ENCODE peak calls at places on chromosomes 13 and 19, in four cellular contexts. N is upper lobe of right lung, U is neuronal stem cell, F is A549. I is an unnamed sample. For H3K4me1, the result is how much of the 10 kb centered on the place peaks cover.

GRCh38 chr19:18254546-18255500 is 19.4 kb downstream of the IQCN start:
- DNase-seq in N (no peak), U (no peak), F (no peak), I (no peak)

GRCh38 chr19:7506385-7507328 is 9.2 kb upstream of the ZNF358 start:
- DNase-seq in N (peak), U (peak), F (peak), I (peak)

GRCh38 chr19:36526581-36526980 is 1.5 kb downstream of the ZNF260 start:
- DNase-seq in N (no peak), U (no peak), F (no peak), I (no peak)

GRCh38 chr13:34179481-34179880 is 361.5 kb downstream of the RFC3 start:
- DNase-seq in N (no peak), U (no peak), F (no peak), I (no peak)

GRCh38 chr13:26663801-26664200 is 96.8 kb downstream of the GPR12 start:
- DNase-seq in N (no peak), U (no peak), F (no peak), I (no peak)

GRCh38 chr13:51179432-51179971 is 42.7 kb upstream of the FAM124A start:
- DNase-seq in N (no peak), U (no peak), F (no peak), I (no peak)

GRCh38 chr13:88565566-88565965 is 894.4 kb downstream of the SLITRK5 start:
- DNase-seq in N (no peak), U (no peak), F (no peak), I (no peak)

GRCh38 chr19:18424122-18424889 is 5.1 kb downstream of the SSBP4 start:
- DNase-seq in N (no peak), U (no peak), F (no peak), I (no peak)

GRCh38 chr13:43195551-43195950 is 172.2 kb downstream of the DNAJC15 start:
- DNase-seq in N (no peak), U (no peak), F (no peak), I (no peak)

GRCh38 chr13:86569974-86570373 is 770.8 kb upstream of the SLITRK6 start:
- DNase-seq in N (no peak), U (no peak), F (no peak), I (no peak)

GRCh38 chr13:87999791-88000190 is 328.6 kb downstream of the SLITRK5 start:
- DNase-seq in N (no peak), U (no peak), F (no peak), I (no peak)

GRCh38 chr19:38744298-38744681 is at the start of gene CAPN12:
- DNase-seq in N (no peak), U (no peak), F (no peak), I (no peak)

GRCh38 chr13:26025196-26025595 is 26.6 kb downstream of the SHISA2 start:
- DNase-seq in N (no peak), U (no peak), F (no peak), I (no peak)

GRCh38 chr19:17680235-17680722 is 7.9 kb downstream of the UNC13A start:
- DNase-seq in N (peak), U (no peak), F (peak), I (peak)

GRCh38 chr19:48975947-48976847 is 11.1 kb downstream of the FTL start:
- DNase-seq in N (no peak), U (no peak), F (no peak), I (no peak)

GRCh38 chr13:27007166-27007565 is 164.4 kb downstream of the USP12 start:
- DNase-seq in N (no peak), U (no peak), F (no peak), I (no peak)

GRCh38 chr13:67148219-67148583 is 81.9 kb downstream of the PCDH9 start:
- DNase-seq in N (no peak), U (no peak), F (no peak), I (no peak)

GRCh38 chr13:102569488-102569887 is 27.3 kb upstream of the TPP2 start:
- DNase-seq in N (no peak), U (no peak), F (no peak), I (no peak)

GRCh38 chr13:51814825-51815650 is 11.1 kb upstream of the DHRS12 start:
- DNase-seq in N (no peak), U (peak), F (peak), I (no peak)

GRCh38 chr19:6064703-6065073 is 45.6 kb downstream of the RFX2 start:
- DNase-seq in N (no peak), U (no peak), F (no peak), I (no peak)
- H3K4me1 ChIP-seq in N (half or more), U (under half), F (half or more), I (half or more)

DNA sequence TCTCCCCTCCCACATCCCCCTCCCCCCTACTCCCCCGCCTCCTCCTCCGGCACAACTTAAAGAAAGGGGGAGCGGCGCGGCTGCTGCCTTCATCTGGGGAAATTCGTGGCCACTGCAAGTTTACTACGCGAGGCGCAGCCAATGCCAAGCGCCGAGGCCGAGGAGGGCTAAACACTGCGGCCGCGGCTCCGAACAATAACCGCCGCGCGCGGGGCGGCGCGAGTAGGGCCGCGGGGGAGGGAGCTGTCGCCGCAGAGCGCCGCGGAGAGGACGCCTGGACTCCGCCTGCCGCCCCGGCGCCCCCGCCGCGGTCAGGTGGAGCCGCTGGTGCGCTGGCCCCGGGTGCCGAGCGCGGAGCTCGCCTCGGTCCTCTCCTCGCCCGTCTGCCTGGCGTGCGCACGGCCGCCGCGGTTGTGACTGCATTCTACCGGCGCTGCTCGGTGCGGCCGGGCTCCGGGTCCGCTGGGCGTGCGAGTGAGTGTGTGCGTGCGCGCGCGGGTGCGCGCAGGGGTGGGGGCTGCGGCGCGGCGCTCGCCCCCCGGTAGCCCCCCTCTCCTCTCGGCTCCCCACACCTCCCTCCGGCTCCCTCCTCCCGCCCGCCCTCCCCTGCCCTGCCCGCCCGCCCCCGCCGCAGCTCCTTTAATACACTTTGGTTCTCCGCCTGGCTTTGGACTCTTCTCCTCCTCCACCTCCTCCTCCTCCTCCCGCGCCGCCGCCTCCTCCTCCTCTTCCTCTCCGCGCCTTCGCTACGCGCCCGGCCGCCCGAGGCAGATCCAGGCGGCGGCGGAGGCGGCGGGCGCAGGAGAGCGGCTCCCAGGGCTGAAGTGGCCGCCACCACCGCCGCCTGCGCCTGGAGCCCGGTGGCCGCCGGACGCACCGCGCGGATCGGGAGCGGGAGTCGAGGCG is at the start of gene ZIC2:
- DNase-seq in N (no peak), U (peak), F (peak), I (no peak)
- H3K4me1 ChIP-seq in N (under half), U (under half), F (under half), I (under half)

GRCh38 chr19:41323430-41324125 is 13.6 kb downstream of the CCDC97 start:
- DNase-seq in N (no peak), U (no peak), F (peak), I (peak)

GRCh38 chr19:41323023-41323422 is 13.1 kb downstream of the CCDC97 start:
- DNase-seq in N (no peak), U (no peak), F (no peak), I (no peak)

GRCh38 chr19:41321600-41322270 is 11.8 kb downstream of the CCDC97 start:
- DNase-seq in N (no peak), U (peak), F (peak), I (no peak)

GRCh38 chr19:41321204-41321599 is 11.2 kb downstream of the CCDC97 start:
- DNase-seq in N (no peak), U (no peak), F (no peak), I (no peak)

DNA sequence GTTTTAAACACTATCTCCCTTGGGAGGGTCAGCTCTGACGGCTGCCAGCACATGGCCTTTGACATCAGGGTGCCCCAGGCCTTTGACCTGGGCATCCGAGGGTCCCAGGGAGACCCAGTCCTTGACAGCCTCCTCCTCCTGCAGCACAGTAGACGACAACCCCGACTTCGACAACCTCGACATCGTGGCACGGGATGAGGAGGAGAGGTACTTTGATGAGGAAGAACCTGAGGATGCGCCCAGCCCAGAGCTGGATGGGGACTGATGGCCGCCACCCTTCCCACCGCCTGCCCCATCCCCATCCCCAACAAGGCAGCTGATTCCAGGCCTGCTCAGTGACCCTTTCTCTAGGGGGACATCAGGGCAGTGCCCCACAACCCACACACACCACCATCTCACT is 12.5 kb downstream of the CCDC97 start:
- DNase-seq in N (no peak), U (no peak), F (no peak), I (no peak)
- H3K4me1 ChIP-seq in N (half or more), U (under half), F (half or more), I (under half)

GRCh38 chr19:35352177-35352447 is 4.4 kb downstream of the FFAR1 start:
- DNase-seq in N (no peak), U (no peak), F (no peak), I (no peak)

GRCh38 chr19:35352448-35353304 is 5.0 kb downstream of the FFAR1 start:
- DNase-seq in N (peak), U (peak), F (peak), I (peak)

GRCh38 chr19:35350591-35350990 is 2.9 kb downstream of the FFAR1 start:
- DNase-seq in N (peak), U (no peak), F (no peak), I (peak)

GRCh38 chr19:35349614-35350521 is 2.2 kb downstream of the FFAR1 start:
- DNase-seq in N (peak), U (no peak), F (no peak), I (peak)

DNA sequence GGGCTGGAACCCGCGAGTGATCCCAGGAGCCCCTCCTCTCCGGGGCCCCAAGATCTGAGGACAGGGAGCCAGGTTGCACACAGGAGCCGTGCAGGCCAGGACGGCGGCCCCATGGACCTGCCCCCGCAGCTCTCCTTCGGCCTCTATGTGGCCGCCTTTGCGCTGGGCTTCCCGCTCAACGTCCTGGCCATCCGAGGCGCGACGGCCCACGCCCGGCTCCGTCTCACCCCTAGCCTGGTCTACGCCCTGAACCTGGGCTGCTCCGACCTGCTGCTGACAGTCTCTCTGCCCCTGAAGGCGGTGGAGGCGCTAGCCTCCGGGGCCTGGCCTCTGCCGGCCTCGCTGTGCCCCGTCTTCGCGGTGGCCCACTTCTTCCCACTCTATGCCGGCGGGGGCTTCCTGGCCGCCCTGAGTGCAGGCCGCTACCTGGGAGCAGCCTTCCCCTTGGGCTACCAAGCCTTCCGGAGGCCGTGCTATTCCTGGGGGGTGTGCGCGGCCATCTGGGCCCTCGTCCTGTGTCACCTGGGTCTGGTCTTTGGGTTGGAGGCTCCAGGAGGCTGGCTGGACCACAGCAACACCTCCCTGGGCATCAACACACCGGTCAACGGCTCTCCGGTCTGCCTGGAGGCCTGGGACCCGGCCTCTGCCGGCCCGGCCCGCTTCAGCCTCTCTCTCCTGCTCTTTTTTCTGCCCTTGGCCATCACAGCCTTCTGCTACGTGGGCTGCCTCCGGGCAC is 3.9 kb downstream of the FFAR1 start:
- DNase-seq in N (peak), U (no peak), F (no peak), I (no peak)
- H3K4me1 ChIP-seq in N (under half), U (under half), F (under half), I (under half)

DNA sequence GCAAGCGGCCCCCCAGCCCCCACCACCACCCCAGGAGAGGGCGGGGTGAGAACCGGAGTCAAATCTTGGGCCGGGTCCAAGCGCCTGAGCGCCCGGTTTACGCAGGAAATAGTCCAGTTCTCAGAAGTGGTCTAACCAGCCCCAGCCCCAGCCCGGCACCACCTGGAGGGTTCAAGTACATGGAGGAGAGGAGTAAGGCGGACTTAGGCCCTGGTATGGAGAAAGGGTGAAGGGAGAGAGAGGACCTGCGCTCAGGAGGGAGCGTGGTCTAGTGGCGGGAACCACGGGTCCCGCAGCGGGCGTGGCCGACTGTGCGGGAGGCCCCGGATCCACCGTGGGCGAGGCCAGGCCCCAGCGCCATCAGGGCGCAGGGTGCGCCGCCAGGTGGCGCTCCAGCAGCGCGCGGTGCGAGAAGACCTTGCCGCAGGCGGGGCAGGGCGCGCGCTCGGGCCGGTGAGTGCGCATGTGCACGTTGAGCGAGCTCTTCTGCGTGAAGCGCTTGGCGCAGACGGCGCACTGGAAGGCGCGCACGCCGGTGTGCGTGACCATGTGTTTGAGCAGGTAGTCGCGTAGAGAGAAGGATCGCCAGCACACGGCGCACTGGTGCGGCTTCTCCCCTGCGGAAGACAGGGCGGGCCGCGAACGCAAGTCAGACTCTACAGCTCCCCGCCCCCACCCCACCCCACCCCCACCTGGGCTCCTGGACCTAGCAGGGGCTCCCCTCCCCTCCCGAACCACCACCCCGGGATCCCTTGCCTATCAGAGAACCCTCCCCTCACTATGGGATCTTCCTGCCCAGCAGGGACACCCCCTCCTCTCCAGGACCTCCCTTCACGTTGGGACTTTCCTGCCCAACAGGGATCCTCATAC is 2.1 kb upstream of the SLC27A5 start:
- DNase-seq in N (peak), U (peak), F (peak), I (peak)
- H3K4me1 ChIP-seq in N (under half), U (under half), F (under half), I (half or more)

GRCh38 chr13:39039033-39039432 is 777 bp downstream of the NHLRC3 start:
- DNase-seq in N (no peak), U (no peak), F (no peak), I (no peak)
- H3K4me1 ChIP-seq in N (under half), U (under half), F (under half), I (under half)

DNA sequence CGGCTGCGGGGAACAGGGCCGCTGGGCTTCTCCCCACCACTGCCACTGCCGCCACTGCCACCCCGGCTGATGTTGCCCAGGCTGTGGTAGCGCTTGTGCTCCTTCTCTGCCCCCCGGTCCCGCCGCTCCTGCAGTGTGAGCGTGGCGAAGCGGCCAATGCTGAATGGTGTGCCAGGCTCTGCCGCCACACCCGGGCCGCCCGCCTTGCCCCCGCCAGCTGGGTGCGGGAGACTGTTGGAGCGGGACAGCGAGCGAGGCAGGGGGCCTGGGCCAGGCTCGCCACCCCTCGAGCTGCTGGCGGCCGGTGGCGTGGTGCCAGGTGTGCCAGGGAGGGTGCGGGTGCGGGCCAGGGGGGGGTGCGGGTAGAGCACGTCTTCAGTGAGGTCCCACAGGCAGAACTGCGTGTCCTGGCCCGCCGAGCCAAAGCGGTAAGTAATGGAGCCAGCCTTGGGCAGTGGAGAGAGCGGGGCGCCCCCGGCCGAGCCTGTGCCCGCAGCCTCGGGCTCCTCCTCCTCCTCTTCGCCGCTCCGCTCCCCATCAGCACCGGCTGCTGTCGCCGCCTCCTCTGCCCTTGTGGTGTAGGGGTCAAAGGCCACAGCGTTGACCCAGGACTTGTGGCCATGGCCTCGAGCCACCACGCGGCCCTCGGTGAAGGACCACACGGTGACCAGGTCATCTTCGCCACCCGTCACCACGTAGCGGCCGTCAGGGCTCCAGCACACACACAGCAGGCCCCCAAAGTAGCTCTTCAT is 3.7 kb upstream of the DMPK start:
- DNase-seq in N (no peak), U (no peak), F (no peak), I (no peak)
- H3K4me1 ChIP-seq in N (under half), U (under half), F (under half), I (under half)

I was measured in tibial artery.